ENCODE peak calls at places on chromosomes 6 and 20, in six cellular contexts. S, N, T, U, C and E are unnamed samples. For H3K4me1, the result is how much of the 10 kb centered on the place peaks cover.

GRCh38 chr6:24238700-24239099 is 112.7 kb downstream of the NRSN1 start:
- DNase-seq in S (no peak), N (no peak), T (no peak), U (no peak), C (no peak), E (no peak)

GRCh38 chr6:42316390-42316970 is 98.8 kb upstream of the MRPS10 start:
- DNase-seq in S (peak), N (peak), T (no peak), U (peak), C (no peak), E (peak)

GRCh38 chr6:44006123-44006871 is 121.0 kb downstream of the MRPL14 start:
- DNase-seq in S (no peak), N (no peak), T (no peak), U (no peak), C (no peak), E (no peak)

GRCh38 chr6:152723398-152723797 is 25.7 kb downstream of the MYCT1 start:
- DNase-seq in S (peak), N (no peak), T (no peak), U (no peak), C (no peak), E (no peak)

GRCh38 chr20:5221078-5221430 is 94.2 kb downstream of the CDS2 start:
- DNase-seq in S (no peak), N (no peak), T (no peak), U (no peak), C (no peak), E (no peak)

GRCh38 chr6:10510592-10511367 is 10.4 kb upstream of the GCNT2 start:
- DNase-seq in S (peak), N (peak), T (peak), U (peak), C (peak), E (peak)

GRCh38 chr6:84774174-84775158 is 10.1 kb upstream of the TBX18 start:
- DNase-seq in S (peak), N (peak), T (peak), U (no peak), C (peak), E (peak)

GRCh38 chr6:41200296-41200900 is 551 bp downstream of the TREML2 start:
- DNase-seq in S (peak), N (peak), T (no peak), U (peak), C (no peak), E (no peak)

GRCh38 chr6:79869184-79869583 is 78.2 kb downstream of the ELOVL4 start:
- DNase-seq in S (no peak), N (no peak), T (no peak), U (no peak), C (no peak), E (no peak)

GRCh38 chr20:24616258-24617079 is 147.0 kb downstream of the SYNDIG1 start:
- DNase-seq in S (no peak), N (no peak), T (no peak), U (no peak), C (no peak), E (no peak)

GRCh38 chr20:43695571-43695970 is 28.7 kb downstream of the MYBL2 start:
- DNase-seq in S (no peak), N (no peak), T (no peak), U (no peak), C (no peak), E (no peak)

GRCh38 chr6:87742106-87742505 is 40.1 kb upstream of the AKIRIN2 start:
- DNase-seq in S (no peak), N (no peak), T (no peak), U (peak), C (no peak), E (no peak)

GRCh38 chr6:121732641-121733040 is 297.2 kb downstream of the GJA1 start:
- DNase-seq in S (peak), N (no peak), T (no peak), U (no peak), C (no peak), E (no peak)

GRCh38 chr6:56096454-56096853 is 150.9 kb downstream of the COL21A1 start:
- DNase-seq in S (no peak), N (no peak), T (no peak), U (no peak), C (no peak), E (no peak)

GRCh38 chr6:32664827-32665362 is 1.6 kb downstream of the HLA-DQB1 start:
- DNase-seq in S (peak), N (peak), T (no peak), U (no peak), C (peak), E (peak)

GRCh38 chr6:121686611-121687023 is 251.2 kb downstream of the GJA1 start:
- DNase-seq in S (no peak), N (no peak), T (no peak), U (no peak), C (no peak), E (peak)

GRCh38 chr6:128532110-128532509 is 11.7 kb upstream of the PTPRK start:
- DNase-seq in S (no peak), N (no peak), T (no peak), U (no peak), C (no peak), E (no peak)

GRCh38 chr6:25511386-25511785 is 140.6 kb upstream of the SCGN start:
- DNase-seq in S (no peak), N (no peak), T (no peak), U (no peak), C (no peak), E (no peak)

GRCh38 chr20:51420111-51420510 is 122.4 kb downstream of the NFATC2 start:
- DNase-seq in S (no peak), N (no peak), T (no peak), U (no peak), C (no peak), E (no peak)

GRCh38 chr6:18388942-18389341 is 1.8 kb downstream of the RNF144B start:
- DNase-seq in S (peak), N (no peak), T (no peak), U (no peak), C (no peak), E (no peak)

GRCh38 chr6:164243949-164244348 is 829.4 kb downstream of the QKI start:
- DNase-seq in S (no peak), N (no peak), T (no peak), U (no peak), C (no peak), E (no peak)

GRCh38 chr6:146866731-146867414 is 268.1 kb downstream of the ADGB start:
- DNase-seq in S (no peak), N (no peak), T (no peak), U (no peak), C (no peak), E (no peak)

GRCh38 chr6:109790131-109790530 is 99.0 kb downstream of the FIG4 start:
- DNase-seq in S (peak), N (no peak), T (no peak), U (no peak), C (no peak), E (no peak)

GRCh38 chr20:20203784-20204183 is 151.5 kb downstream of the CFAP61 start:
- DNase-seq in S (no peak), N (no peak), T (no peak), U (no peak), C (no peak), E (no peak)

GRCh38 chr6:81204741-81205140 is 547.7 kb downstream of the TENT5A start:
- DNase-seq in S (peak), N (no peak), T (no peak), U (no peak), C (no peak), E (peak)

DNA sequence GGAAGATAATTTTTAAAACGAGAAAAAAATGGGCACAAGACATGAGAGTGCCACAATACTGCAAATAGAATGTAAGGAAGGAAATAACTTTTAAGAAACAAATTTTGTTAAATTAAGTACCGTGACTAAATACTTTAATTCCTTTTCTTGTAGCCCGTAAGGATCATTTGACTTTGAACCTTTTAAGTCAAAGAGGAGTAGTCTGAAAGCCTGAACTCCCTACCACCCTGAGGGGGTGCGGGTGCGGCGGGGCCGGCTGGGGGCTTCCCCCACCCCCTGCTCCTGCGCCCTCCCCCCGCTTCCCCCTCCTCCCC is 231 bp upstream of the PHACTR2 start:
- DNase-seq in S (no peak), N (no peak), T (no peak), U (no peak), C (no peak), E (no peak)
- H3K4me1 ChIP-seq in S (under half), N (under half), T (under half), U (under half), C (half or more), E (half or more)

DNA sequence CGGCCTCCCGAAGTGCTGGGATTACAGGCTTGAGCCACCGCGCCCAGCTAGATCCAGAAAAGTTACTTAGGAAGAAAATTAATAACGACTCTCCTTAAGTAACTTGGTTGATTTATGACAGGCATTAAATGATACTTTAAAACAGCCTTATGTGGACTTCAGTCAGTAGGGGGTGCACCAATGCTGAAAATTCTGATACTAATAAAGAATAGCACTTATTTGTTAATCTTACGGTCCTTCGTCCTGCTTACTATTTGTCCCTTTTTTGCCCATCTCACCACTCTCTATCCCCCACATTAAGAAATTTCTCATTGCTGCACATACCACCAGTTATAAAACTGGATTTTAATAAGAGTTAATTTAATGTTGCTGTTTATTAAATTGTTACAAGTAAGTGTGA is 12.7 kb upstream of the PRELID3B start:
- DNase-seq in S (peak), N (no peak), T (no peak), U (no peak), C (no peak), E (no peak)
- TF ChIP-seq CTCF in S (peak), N (peak), T (peak), U (peak), C (peak), E (peak)

DNA sequence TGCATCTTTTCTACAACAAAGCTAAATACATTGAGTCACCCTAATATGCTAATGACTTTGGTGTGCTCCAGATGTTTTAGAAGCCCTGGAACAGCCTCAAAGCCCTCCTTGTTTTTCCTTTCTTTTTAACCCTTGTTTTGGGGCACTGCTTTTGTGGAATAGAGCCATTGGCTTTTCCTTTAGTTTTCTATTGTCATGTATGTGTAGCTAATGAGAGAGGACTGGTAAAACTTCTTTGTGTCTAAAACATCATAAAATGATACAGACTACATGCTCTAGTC is 158.8 kb downstream of the JARID2 start:
- DNase-seq in S (no peak), N (no peak), T (no peak), U (no peak), C (no peak), E (no peak)
- H3K4me1 ChIP-seq in S (half or more), N (under half), T (under half), U (under half), C (half or more), E (half or more)

GRCh38 chr6:6401401-6401800 is 80.9 kb upstream of the F13A1 start:
- DNase-seq in S (no peak), N (no peak), T (no peak), U (no peak), C (no peak), E (no peak)

GRCh38 chr6:6405031-6405430 is 84.6 kb upstream of the F13A1 start:
- DNase-seq in S (no peak), N (no peak), T (no peak), U (no peak), C (no peak), E (no peak)

GRCh38 chr6:6395581-6396197 is 75.2 kb upstream of the F13A1 start:
- DNase-seq in S (no peak), N (no peak), T (no peak), U (no peak), C (no peak), E (no peak)

GRCh38 chr6:6397842-6398241 is 77.4 kb upstream of the F13A1 start:
- DNase-seq in S (no peak), N (no peak), T (no peak), U (no peak), C (no peak), E (no peak)

GRCh38 chr6:6399568-6399967 is 79.1 kb upstream of the F13A1 start:
- DNase-seq in S (no peak), N (no peak), T (no peak), U (no peak), C (no peak), E (no peak)
- TF ChIP-seq CTCF in S (no peak), N (no peak), T (no peak), U (no peak), C (no peak), E (no peak)